ENCODE peak calls at places on chromosome 10, in five cellular contexts. O, B, M, J and F are unnamed samples.
A peak's percentile ranks its signal among the peaks of the same experiment; 100 is the strongest.

GRCh38 chr10:78149193-78149592 is 115.5 kb downstream of the RPS24 start:
- DNase-seq in J (no peak), O (no peak), B (no peak), M (no peak), F (no peak)

GRCh38 chr10:108801775-108802516 is 1121.4 kb downstream of the XPNPEP1 start:
- DNase-seq in O (no peak), J (no peak), M (no peak), B (no peak), F (no peak)

GRCh38 chr10:127115086-127115485 is 81.3 kb downstream of the INSYN2A start:
- DNase-seq in B (no peak), M (no peak), J (no peak), O (no peak), F (no peak)

GRCh38 chr10:93060887-93061593 is 442 bp downstream of the CYP26C1 start:
- DNase-seq in J (no peak), M (no peak), B (no peak), O (no peak), F (no peak)

GRCh38 chr10:30455816-30456215 is 21.8 kb downstream of the MAP3K8 start:
- DNase-seq in B (no peak), O (peak; percentile 21), J (no peak), M (no peak), F (no peak)

GRCh38 chr10:78862328-78862640 is 206.5 kb upstream of the ZMIZ1 start:
- DNase-seq in O (no peak), J (no peak), M (no peak), B (no peak), F (no peak)

GRCh38 chr10:6579904-6580278 is at the start of gene PRKCQ:
- DNase-seq in J (peak; percentile 79), B (no peak), O (no peak), M (no peak), F (no peak)

GRCh38 chr10:88707429-88708110 is 1.5 kb downstream of the LIPK start:
- DNase-seq in J (no peak), M (no peak), O (no peak), B (no peak), F (no peak)

GRCh38 chr10:126839094-126839761 is 66.0 kb upstream of the DOCK1 start:
- DNase-seq in J (peak; percentile 81), M (no peak), O (no peak), B (no peak), F (no peak)

GRCh38 chr10:98267069-98267893 is 713 bp downstream of the LOXL4 start:
- DNase-seq in J (peak; percentile 75), M (no peak), B (no peak), O (no peak), F (no peak)

GRCh38 chr10:6299743-6300105 is 97.0 kb downstream of the PFKFB3 start:
- DNase-seq in B (no peak), J (no peak), O (no peak), M (no peak), F (no peak)

GRCh38 chr10:79070091-79070610 is 1.4 kb downstream of the ZMIZ1 start:
- DNase-seq in J (peak; percentile 80), O (peak; percentile 67), B (no peak), M (no peak), F (no peak)

GRCh38 chr10:34880817-34881216 is 65.7 kb upstream of the PARD3 start:
- DNase-seq in B (no peak), O (no peak), M (no peak), J (no peak), F (no peak)

GRCh38 chr10:82551501-82551900 is 676.5 kb downstream of the NRG3 start:
- DNase-seq in J (no peak), B (no peak), M (no peak), O (no peak), F (no peak)

GRCh38 chr10:80608706-80609105 is 71.0 kb downstream of the SH2D4B start:
- DNase-seq in J (no peak), M (no peak), B (no peak), O (no peak), F (no peak)

GRCh38 chr10:75395955-75396860 is 5.4 kb downstream of the ZNF503 start:
- DNase-seq in J (peak; percentile 89), B (no peak), M (no peak), O (peak; percentile 39), F (no peak)

GRCh38 chr10:75392271-75392670 is 9.3 kb downstream of the ZNF503 start:
- DNase-seq in J (no peak), O (no peak), M (no peak), B (no peak), F (no peak)

GRCh38 chr10:75390178-75390577 is 11.4 kb downstream of the ZNF503 start:
- DNase-seq in J (no peak), B (no peak), O (no peak), M (no peak), F (no peak)

GRCh38 chr10:75395171-75395954 is 6.2 kb downstream of the ZNF503 start:
- DNase-seq in B (no peak), J (peak; percentile 89), O (peak; percentile 53), M (peak; percentile 63), F (no peak)

GRCh38 chr10:75392744-75393143 is 8.8 kb downstream of the ZNF503 start:
- DNase-seq in B (no peak), O (no peak), M (no peak), J (no peak), F (no peak)
- H3K27me3 ChIP-seq in B (no peaks in the 10 kb centered on the region), O (peaks cover 13% of the 10 kb centered on the region), M (no peaks in the 10 kb centered on the region), J (no peaks in the 10 kb centered on the region), F (peaks cover 23% of the 10 kb centered on the region)

GRCh38 chr10:16519908-16520861 is 1.5 kb downstream of the C1QL3 start:
- DNase-seq in J (peak; percentile 60), B (no peak), O (no peak), M (no peak), F (no peak)
- H3K27me3 ChIP-seq in J (no peaks in the 10 kb centered on the region), B (no peaks in the 10 kb centered on the region), O (peaks cover 52% of the 10 kb centered on the region), M (no peaks in the 10 kb centered on the region), F (peaks cover 24% of the 10 kb centered on the region)

GRCh38 chr10:47299989-47300931 is at the start of gene GDF10:
- DNase-seq in J (peak; percentile 86), M (no peak), O (no peak), B (no peak), F (no peak)

GRCh38 chr10:47299611-47299988 is 397 bp upstream of the GDF10 start:
- DNase-seq in J (no peak), B (no peak), M (no peak), O (no peak), F (no peak)

GRCh38 chr10:47297796-47298540 is 2.0 kb upstream of the GDF10 start:
- DNase-seq in B (peak; percentile 36), J (no peak), O (no peak), M (no peak), F (no peak)

GRCh38 chr10:47296941-47297340 is 3.1 kb upstream of the GDF10 start:
- DNase-seq in J (no peak), O (no peak), M (no peak), B (no peak), F (no peak)

GRCh38 chr10:47298730-47299129 is 1.3 kb upstream of the GDF10 start:
- DNase-seq in B (no peak), O (no peak), M (no peak), J (no peak), F (no peak)
- H3K27me3 ChIP-seq in B (no peaks in the 10 kb centered on the region), O (peaks cover 78% of the 10 kb centered on the region), M (no peaks in the 10 kb centered on the region), J (no peaks in the 10 kb centered on the region), F (peaks cover 9% of the 10 kb centered on the region)

GRCh38 chr10:26254616-26255015 is 38.0 kb downstream of the GAD2 start:
- DNase-seq in O (no peak), M (no peak), J (no peak), B (no peak), F (no peak)

GRCh38 chr10:26249681-26250080 is 33.1 kb downstream of the GAD2 start:
- DNase-seq in B (no peak), J (no peak), O (no peak), M (no peak), F (no peak)

DNA sequence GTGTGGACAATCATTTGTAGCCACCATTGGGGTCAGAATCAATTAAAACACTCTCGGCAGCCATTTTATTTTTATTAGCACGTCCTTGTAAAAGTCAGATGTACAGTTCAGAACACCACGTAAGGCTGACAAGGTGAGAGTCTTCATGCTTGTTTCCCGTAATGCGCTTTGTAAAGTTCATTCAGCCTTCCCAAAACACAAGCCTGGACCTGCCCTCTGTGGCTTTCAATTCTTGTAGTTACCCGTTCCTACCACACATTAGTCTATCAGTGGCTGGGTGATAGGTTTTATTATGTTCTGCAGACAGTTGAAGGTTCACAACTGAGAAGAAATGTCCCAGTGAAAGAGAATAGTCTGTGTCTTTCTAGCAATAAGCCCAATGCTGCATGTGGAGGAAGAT is 35.4 kb downstream of the GAD2 start:
- DNase-seq in O (no peak), B (no peak), M (no peak), J (no peak), F (no peak)
- H3K27me3 ChIP-seq in O (peaks cover 20% of the 10 kb centered on the region), B (no peaks in the 10 kb centered on the region), M (no peaks in the 10 kb centered on the region), J (no peaks in the 10 kb centered on the region), F (no peaks in the 10 kb centered on the region)

GRCh38 chr10:23202736-23203135 is 10.6 kb downstream of the PTF1A start:
- DNase-seq in M (no peak), B (no peak), J (no peak), O (no peak), F (no peak)
- H3K27me3 ChIP-seq in M (peaks cover 5% of the 10 kb centered on the region), B (no peaks in the 10 kb centered on the region), J (no peaks in the 10 kb centered on the region), O (peaks cover 90% of the 10 kb centered on the region), F (peaks cover 64% of the 10 kb centered on the region)

GRCh38 chr10:114401195-114401741 is 3.0 kb downstream of the AFAP1L2 start:
- DNase-seq in B (peak; percentile 80), O (peak; percentile 79), M (peak; percentile 88), J (no peak), F (peak; percentile 71)
- H3K27me3 ChIP-seq in B (no peaks in the 10 kb centered on the region), O (peaks cover 71% of the 10 kb centered on the region), M (no peaks in the 10 kb centered on the region), J (no peaks in the 10 kb centered on the region), F (peaks cover 39% of the 10 kb centered on the region)

GRCh38 chr10:117865945-117866344 is 180.8 kb downstream of the RAB11FIP2 start:
- DNase-seq in B (no peak), M (no peak), O (no peak), J (no peak), F (no peak)

GRCh38 chr10:117860823-117861222 is 185.9 kb downstream of the RAB11FIP2 start:
- DNase-seq in O (no peak), J (no peak), M (no peak), B (no peak), F (no peak)

DNA sequence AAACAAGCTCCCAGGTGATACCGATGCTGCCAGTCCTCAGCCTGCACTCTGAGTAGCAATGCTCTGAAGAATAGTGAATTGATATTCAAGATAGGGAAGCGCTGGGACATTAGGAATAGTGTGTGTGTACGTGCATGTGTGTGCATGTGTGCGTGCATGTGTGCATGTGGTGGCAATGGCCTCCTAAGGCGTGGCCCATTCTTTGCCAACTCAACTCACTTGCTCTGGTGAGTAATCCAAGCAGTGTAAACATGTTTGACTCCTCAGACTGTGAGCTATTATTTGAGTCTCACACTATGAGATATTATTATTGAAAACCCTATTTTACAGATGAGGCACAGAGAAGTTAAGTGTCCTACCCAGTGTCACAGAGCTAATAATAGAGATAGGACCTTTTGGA is 186.6 kb downstream of the RAB11FIP2 start:
- DNase-seq in J (no peak), B (no peak), M (no peak), O (no peak), F (no peak)
- H3K27me3 ChIP-seq in J (no peaks in the 10 kb centered on the region), B (no peaks in the 10 kb centered on the region), M (no peaks in the 10 kb centered on the region), O (peaks cover 66% of the 10 kb centered on the region), F (no peaks in the 10 kb centered on the region)